ENCODE peak calls at places on chromosomes 6 and 20, in nine cellular contexts. M is body of pancreas, K is hepatocyte, B is fibroblast of pulmonary artery, L is cardiac fibroblast, R is heart left ventricle, C is astrocyte of the spinal cord, F is ascending aorta, W is pancreas. O is an unnamed sample.

GRCh38 chr6:73560853-73561407 is 40.1 kb upstream of the EEF1A1 start:
- DNase-seq in L (no peak), F (no peak), R (no peak), C (no peak), B (no peak), M (no peak), W (no peak), K (no peak), O (no peak)

GRCh38 chr20:18007534-18008292 is 38.9 kb downstream of the MGME1 start:
- DNase-seq in R (no peak), C (no peak), F (no peak), L (no peak), W (no peak), B (no peak), M (peak), K (no peak), O (peak)

GRCh38 chr20:5215592-5216304 is 88.9 kb downstream of the CDS2 start:
- DNase-seq in L (no peak), K (no peak), W (no peak), B (peak), M (no peak), R (no peak), F (no peak), C (no peak), O (peak)

GRCh38 chr6:96836579-96837137 is 619 bp downstream of the GPR63 start:
- DNase-seq in R (no peak), M (peak), K (peak), L (peak), B (peak), C (peak), W (no peak), F (no peak), O (no peak)

GRCh38 chr6:163872335-163872734 is 457.8 kb downstream of the QKI start:
- DNase-seq in L (peak), B (peak), M (no peak), C (peak), F (no peak), W (no peak), R (no peak), K (no peak), O (peak)

GRCh38 chr20:58135441-58136170 is 92.8 kb downstream of the ANKRD60 start:
- DNase-seq in K (no peak), B (no peak), M (no peak), R (no peak), C (no peak), F (no peak), L (no peak), W (no peak), O (no peak)

GRCh38 chr6:170200458-170200891 is 90.4 kb downstream of the DLL1 start:
- DNase-seq in K (no peak), F (no peak), W (no peak), L (peak), B (peak), R (no peak), M (no peak), C (no peak), O (no peak)

GRCh38 chr6:141829996-141830395 is 302.7 kb upstream of the GJE1 start:
- DNase-seq in B (no peak), W (no peak), M (no peak), F (no peak), R (no peak), L (no peak), C (no peak), K (no peak), O (no peak)

GRCh38 chr6:17305219-17306001 is 24.2 kb downstream of the RBM24 start:
- DNase-seq in C (peak), M (no peak), B (peak), K (no peak), W (no peak), R (no peak), F (no peak), L (peak), O (peak)

GRCh38 chr6:127176175-127176574 is 57.7 kb downstream of the RSPO3 start:
- DNase-seq in B (peak), M (no peak), L (peak), C (no peak), F (no peak), K (no peak), W (no peak), R (no peak), O (peak)

GRCh38 chr20:47727170-47727880 is 58.0 kb downstream of the SULF2 start:
- DNase-seq in M (no peak), W (no peak), K (no peak), B (no peak), F (no peak), L (no peak), R (peak), C (no peak), O (no peak)

GRCh38 chr20:40110241-40110910 is 578.7 kb downstream of the MAFB start:
- DNase-seq in K (no peak), W (no peak), F (no peak), R (no peak), C (no peak), B (no peak), M (no peak), L (no peak), O (peak)

GRCh38 chr6:70706491-70707123 is 38.9 kb downstream of the SMAP1 start:
- DNase-seq in W (no peak), R (no peak), C (peak), K (peak), B (peak), F (no peak), M (no peak), L (peak), O (peak)

GRCh38 chr6:160960839-160961238 is 30.7 kb upstream of the MAP3K4 start:
- DNase-seq in F (no peak), R (no peak), L (no peak), W (no peak), C (no peak), K (no peak), B (no peak), M (no peak), O (no peak)

GRCh38 chr6:114344216-114344970 is 1.6 kb upstream of the HS3ST5 start:
- DNase-seq in L (no peak), C (no peak), K (no peak), W (no peak), R (no peak), B (no peak), M (no peak), F (no peak), O (no peak)

GRCh38 chr6:149450679-149451360 is 34.0 kb downstream of the ZC3H12D start:
- DNase-seq in W (peak), F (peak), B (no peak), C (no peak), L (no peak), K (peak), M (peak), R (peak), O (no peak)

GRCh38 chr6:100023798-100024197 is 29.8 kb upstream of the MCHR2 start:
- DNase-seq in C (no peak), M (no peak), W (no peak), R (no peak), L (no peak), F (no peak), B (no peak), K (no peak), O (no peak)

GRCh38 chr6:56714982-56715456 is 72.3 kb upstream of the DST start:
- DNase-seq in K (no peak), B (peak), M (no peak), C (peak), F (peak), R (no peak), W (no peak), L (peak), O (peak)

GRCh38 chr6:30670760-30671527 is 1.9 kb downstream of the DHX16 start:
- DNase-seq in L (no peak), C (no peak), B (no peak), W (no peak), R (no peak), K (no peak), M (no peak), F (no peak), O (no peak)
- H3K4me3 ChIP-seq in L (no peak), C (no peak), B (no peak), W (no peak), R (no peak), K (no peak), M (no peak), F (peak), O (no peak)

GRCh38 chr6:155341130-155341828 is 27.0 kb upstream of the TFB1M start:
- DNase-seq in B (peak), C (peak), W (no peak), M (no peak), K (no peak), L (peak), F (no peak), R (no peak), O (peak)

GRCh38 chr6:155335265-155335664 is 21.0 kb upstream of the TFB1M start:
- DNase-seq in W (no peak), R (no peak), C (no peak), L (no peak), K (no peak), F (no peak), B (no peak), M (no peak), O (no peak)

GRCh38 chr6:155344341-155345006 is 30.2 kb upstream of the TFB1M start:
- DNase-seq in L (no peak), M (no peak), K (no peak), F (no peak), W (no peak), C (no peak), R (no peak), B (no peak), O (no peak)

GRCh38 chr6:155340464-155341129 is 26.3 kb upstream of the TFB1M start:
- DNase-seq in W (no peak), K (no peak), F (no peak), L (peak), C (peak), B (peak), M (no peak), R (no peak), O (peak)
- TF ChIP-seq CTCF in W (no peak), K (no peak), F (no peak), L (peak), C (peak), B (peak), M (no peak), R (no peak), O (peak)

GRCh38 chr6:38749473-38749872 is 34.4 kb downstream of the DNAH8 start:
- DNase-seq in K (no peak), M (no peak), B (no peak), W (no peak), C (no peak), R (no peak), L (no peak), F (no peak), O (no peak)
- H3K4me3 ChIP-seq in K (no peak), M (no peak), B (no peak), W (no peak), C (no peak), R (no peak), L (no peak), F (no peak), O (no peak)

DNA sequence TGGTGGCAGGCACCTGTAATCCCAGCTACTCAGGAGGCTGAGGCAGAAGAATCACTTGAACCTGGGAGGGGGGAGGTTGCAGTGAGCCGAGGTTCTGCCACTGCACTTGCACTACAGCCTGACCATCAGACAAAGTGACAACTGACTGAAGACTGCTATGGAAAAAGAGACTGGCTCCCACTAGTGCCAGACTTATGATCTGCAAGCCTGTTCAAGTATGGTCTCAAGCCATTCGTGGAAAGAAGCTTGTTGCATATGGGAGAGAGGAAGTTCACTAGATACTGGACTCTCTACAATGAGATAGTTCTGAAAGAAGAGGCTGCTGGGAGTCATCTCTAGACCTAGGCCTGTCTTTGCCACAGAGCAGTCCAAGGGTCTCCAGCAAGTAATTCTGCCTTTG is 26.7 kb downstream of the MDN1 start:
- DNase-seq in W (no peak), R (no peak), F (no peak), M (no peak), L (peak), B (peak), C (peak), K (peak), O (peak)
- TF ChIP-seq CTCF in W (no peak), R (no peak), F (no peak), M (no peak), L (peak), B (peak), C (peak), K (peak), O (peak)

GRCh38 chr20:46562373-46563169 is 12.1 kb upstream of the OCSTAMP start:
- DNase-seq in W (peak), L (peak), K (peak), C (peak), M (peak), R (peak), F (peak), B (peak), O (peak)
- H3K4me3 ChIP-seq in W (peak), L (peak), K (no peak), C (peak), M (no peak), R (peak), F (peak), B (peak), O (peak)

DNA sequence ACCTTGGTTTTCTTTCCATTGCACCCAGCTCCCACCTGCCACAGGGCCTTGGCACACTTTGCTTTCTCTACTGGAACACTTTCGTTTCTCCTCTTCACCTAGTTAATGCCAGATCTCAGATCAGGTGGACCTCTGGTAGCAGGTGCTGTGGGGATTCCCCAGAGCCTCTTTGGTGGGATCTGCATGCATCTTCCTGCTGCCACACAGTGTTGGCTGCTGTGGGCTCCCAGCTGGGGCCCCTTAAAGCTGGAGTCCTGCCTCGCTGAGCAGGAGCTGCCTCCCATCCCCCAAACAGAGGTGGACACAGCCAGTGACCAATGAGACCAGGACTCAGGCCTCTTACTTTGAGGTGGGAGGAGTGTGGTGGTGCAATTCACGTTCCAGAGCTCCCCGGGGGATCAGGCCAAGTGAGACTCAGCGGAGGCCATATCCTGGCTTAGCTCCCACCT is 28.4 kb downstream of the CEBPB start:
- DNase-seq in F (no peak), B (peak), M (peak), L (peak), R (no peak), W (peak), K (no peak), C (no peak), O (no peak)
- TF ChIP-seq CTCF in F (no peak), B (no peak), M (no peak), L (no peak), R (no peak), W (no peak), K (no peak), C (no peak), O (no peak)

GRCh38 chr6:28712982-28713381 is 187.3 kb downstream of the GPX5 start:
- DNase-seq in F (no peak), K (no peak), C (no peak), M (no peak), R (no peak), W (no peak), L (no peak), B (no peak), O (no peak)
- H3K4me3 ChIP-seq in F (no peak), K (no peak), C (no peak), M (no peak), R (no peak), W (no peak), L (no peak), B (no peak), O (no peak)

GRCh38 chr6:158468666-158469065 is 91.2 kb upstream of the TMEM181 start:
- DNase-seq in C (no peak), F (no peak), W (no peak), K (no peak), B (no peak), R (no peak), L (peak), M (no peak), O (no peak)
- TF ChIP-seq CTCF in C (no peak), F (no peak), W (no peak), K (no peak), B (no peak), R (no peak), L (no peak), M (no peak), O (no peak)

GRCh38 chr20:60101894-60102281 is 143.7 kb downstream of the CDH26 start:
- DNase-seq in W (no peak), F (no peak), C (no peak), M (no peak), R (no peak), B (no peak), K (no peak), L (no peak), O (no peak)
- H3K4me3 ChIP-seq in W (no peak), F (no peak), C (no peak), M (no peak), R (no peak), B (no peak), K (no peak), L (no peak), O (no peak)

GRCh38 chr6:5958948-5959347 is 47.8 kb downstream of the NRN1 start:
- DNase-seq in L (no peak), M (no peak), R (no peak), C (no peak), W (no peak), K (no peak), F (no peak), B (no peak), O (no peak)

GRCh38 chr6:5961836-5962235 is 44.9 kb downstream of the NRN1 start:
- DNase-seq in F (no peak), L (no peak), R (no peak), M (no peak), C (no peak), B (no peak), K (no peak), W (no peak), O (no peak)

GRCh38 chr6:5956939-5957338 is 49.8 kb downstream of the NRN1 start:
- DNase-seq in K (no peak), M (no peak), C (no peak), B (no peak), R (no peak), W (no peak), L (no peak), F (no peak), O (no peak)

GRCh38 chr6:5962794-5963193 is 43.9 kb downstream of the NRN1 start:
- DNase-seq in W (no peak), B (no peak), C (no peak), K (no peak), M (no peak), F (no peak), L (no peak), R (no peak), O (no peak)

GRCh38 chr6:5960456-5960855 is 46.3 kb downstream of the NRN1 start:
- DNase-seq in K (no peak), M (no peak), L (no peak), R (no peak), F (no peak), B (no peak), C (no peak), W (no peak), O (no peak)
- TF ChIP-seq CTCF in K (no peak), M (no peak), L (no peak), R (no peak), F (no peak), B (no peak), C (no peak), W (no peak), O (no peak)